ENCODE peak calls at places on chromosomes 1 and 21, in four cellular contexts. One of them, this sample, is unnamed.

GRCh38 chr1:71393301-71393700 is 312.5 kb upstream of the ZRANB2 start:
- DNase-seq in heart right ventricle: no peak
- DNase-seq in cardiac muscle cell: no peak
- DNase-seq in astrocyte of the cerebellum: no peak
- DNase-seq in this sample: no peak

GRCh38 chr1:194076646-194077045 is 890.2 kb upstream of the B3GALT2 start:
- DNase-seq in heart right ventricle: no peak
- DNase-seq in cardiac muscle cell: no peak
- DNase-seq in astrocyte of the cerebellum: peak
- DNase-seq in this sample: no peak

GRCh38 chr1:85321237-85321964 is 45.0 kb upstream of the BCL10 start:
- DNase-seq in heart right ventricle: no peak
- DNase-seq in cardiac muscle cell: no peak
- DNase-seq in astrocyte of the cerebellum: no peak
- DNase-seq in this sample: no peak

GRCh38 chr1:93499075-93499474 is 51.2 kb downstream of the FNBP1L start:
- DNase-seq in heart right ventricle: no peak
- DNase-seq in cardiac muscle cell: no peak
- DNase-seq in astrocyte of the cerebellum: no peak
- DNase-seq in this sample: no peak

GRCh38 chr1:224668991-224669390 is 52.9 kb downstream of the CNIH3 start:
- DNase-seq in heart right ventricle: no peak
- DNase-seq in cardiac muscle cell: no peak
- DNase-seq in astrocyte of the cerebellum: no peak
- DNase-seq in this sample: no peak

GRCh38 chr1:217482356-217483102 is 148.4 kb downstream of the GPATCH2 start:
- DNase-seq in heart right ventricle: no peak
- DNase-seq in cardiac muscle cell: no peak
- DNase-seq in astrocyte of the cerebellum: peak
- DNase-seq in this sample: no peak

GRCh38 chr1:64163972-64164371 is 39.5 kb upstream of the UBE2U start:
- DNase-seq in heart right ventricle: no peak
- DNase-seq in cardiac muscle cell: no peak
- DNase-seq in astrocyte of the cerebellum: no peak
- DNase-seq in this sample: no peak

GRCh38 chr1:54583307-54583686 is 35.3 kb downstream of the ACOT11 start:
- DNase-seq in heart right ventricle: no peak
- DNase-seq in cardiac muscle cell: no peak
- DNase-seq in astrocyte of the cerebellum: no peak
- DNase-seq in this sample: no peak

GRCh38 chr1:109785446-109786106 is 21.9 kb upstream of the EPS8L3 start:
- DNase-seq in heart right ventricle: no peak
- DNase-seq in cardiac muscle cell: no peak
- DNase-seq in astrocyte of the cerebellum: no peak
- DNase-seq in this sample: no peak

GRCh38 chr1:203396595-203397194 is 45.8 kb upstream of the FMOD start:
- DNase-seq in heart right ventricle: no peak
- DNase-seq in cardiac muscle cell: no peak
- DNase-seq in astrocyte of the cerebellum: no peak
- DNase-seq in this sample: no peak

GRCh38 chr1:65412256-65412983 is 8.0 kb upstream of the LEPR start:
- DNase-seq in heart right ventricle: no peak
- DNase-seq in cardiac muscle cell: no peak
- DNase-seq in astrocyte of the cerebellum: no peak
- DNase-seq in this sample: no peak

GRCh38 chr21:35896060-35896459 is 164.3 kb downstream of the SETD4 start:
- DNase-seq in heart right ventricle: no peak
- DNase-seq in cardiac muscle cell: no peak
- DNase-seq in astrocyte of the cerebellum: no peak
- DNase-seq in this sample: no peak

GRCh38 chr1:19311931-19312781 is at the start of the genes AKR7A2 and SLC66A1:
- DNase-seq in heart right ventricle: peak
- DNase-seq in cardiac muscle cell: peak
- DNase-seq in astrocyte of the cerebellum: peak
- DNase-seq in this sample: peak

GRCh38 chr1:9149151-9149550 is 20.2 kb upstream of the GPR157 start:
- DNase-seq in heart right ventricle: no peak
- DNase-seq in cardiac muscle cell: no peak
- DNase-seq in astrocyte of the cerebellum: no peak
- DNase-seq in this sample: no peak

GRCh38 chr1:207579436-207579799 is 65.5 kb upstream of the CR1L start:
- DNase-seq in heart right ventricle: peak
- DNase-seq in cardiac muscle cell: peak
- DNase-seq in astrocyte of the cerebellum: no peak
- DNase-seq in this sample: peak

GRCh38 chr1:147756336-147756735 is 4.1 kb downstream of the GJA5 start:
- DNase-seq in heart right ventricle: no peak
- DNase-seq in cardiac muscle cell: no peak
- DNase-seq in astrocyte of the cerebellum: no peak
- DNase-seq in this sample: no peak

GRCh38 chr1:66168919-66169725 is 364.8 kb upstream of the SGIP1 start:
- DNase-seq in heart right ventricle: no peak
- DNase-seq in cardiac muscle cell: peak
- DNase-seq in astrocyte of the cerebellum: peak
- DNase-seq in this sample: no peak

GRCh38 chr1:79982218-79982617 is 975.7 kb upstream of the ADGRL4 start:
- DNase-seq in heart right ventricle: peak
- DNase-seq in cardiac muscle cell: peak
- DNase-seq in astrocyte of the cerebellum: peak
- DNase-seq in this sample: no peak

GRCh38 chr1:24828183-24828886 is 83.1 kb downstream of the CLIC4 start:
- DNase-seq in heart right ventricle: no peak
- DNase-seq in cardiac muscle cell: no peak
- DNase-seq in astrocyte of the cerebellum: no peak
- DNase-seq in this sample: no peak

GRCh38 chr21:35294231-35294898 is 245.3 kb upstream of the RUNX1 start:
- DNase-seq in heart right ventricle: no peak
- DNase-seq in cardiac muscle cell: no peak
- DNase-seq in astrocyte of the cerebellum: no peak
- DNase-seq in this sample: no peak

DNA sequence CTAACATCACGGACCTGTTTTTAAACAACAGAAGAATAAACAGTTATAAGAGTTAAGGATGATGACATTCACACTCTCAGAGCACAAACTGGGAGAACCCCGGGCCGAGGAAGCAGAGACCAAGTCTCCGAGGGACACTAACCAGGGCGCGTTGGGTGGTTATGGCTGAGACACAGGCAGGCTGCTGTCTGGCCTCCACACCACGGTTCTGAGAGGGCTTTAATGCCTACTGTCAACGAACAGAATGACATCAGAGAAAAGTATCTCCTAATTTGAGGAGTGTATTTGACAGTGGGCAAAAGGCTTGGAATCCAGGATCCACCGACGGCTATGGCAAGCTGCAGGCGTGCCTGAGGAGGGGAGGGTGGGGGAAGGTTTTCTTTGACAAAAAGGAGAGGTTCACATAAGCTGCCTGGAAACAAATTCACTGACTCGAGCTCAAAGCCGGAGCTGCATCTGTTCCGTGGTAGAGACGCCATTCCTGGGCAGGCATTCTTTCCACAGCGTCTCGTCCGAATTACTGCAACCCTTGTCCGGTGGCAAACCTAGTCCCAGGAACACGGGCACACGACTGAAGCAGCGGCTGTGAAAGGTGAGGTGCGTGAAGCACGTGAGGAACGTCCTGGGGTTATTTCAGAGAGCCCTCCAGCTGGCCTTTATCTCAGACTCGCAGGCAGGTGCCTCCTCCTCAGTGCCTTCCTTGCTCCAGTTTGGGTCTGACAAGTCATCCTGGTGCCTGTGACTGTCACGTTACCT is 9.4 kb downstream of the POFUT2 start:
- DNase-seq in heart right ventricle: no peak
- DNase-seq in cardiac muscle cell: no peak
- DNase-seq in astrocyte of the cerebellum: no peak
- DNase-seq in this sample: no peak
- TF ChIP-seq CTCF in heart right ventricle: no peak
- TF ChIP-seq CTCF in cardiac muscle cell: no peak
- TF ChIP-seq CTCF in astrocyte of the cerebellum: no peak
- TF ChIP-seq CTCF in this sample: no peak

GRCh38 chr1:97778718-97779117 is 142.1 kb downstream of the DPYD start:
- DNase-seq in heart right ventricle: no peak
- DNase-seq in cardiac muscle cell: no peak
- DNase-seq in astrocyte of the cerebellum: no peak
- DNase-seq in this sample: no peak
- TF ChIP-seq CTCF in heart right ventricle: no peak
- TF ChIP-seq CTCF in cardiac muscle cell: no peak
- TF ChIP-seq CTCF in astrocyte of the cerebellum: no peak
- TF ChIP-seq CTCF in this sample: no peak

GRCh38 chr1:89622895-89623294 is 10.0 kb upstream of the LRRC8C start:
- DNase-seq in heart right ventricle: no peak
- DNase-seq in cardiac muscle cell: no peak
- DNase-seq in astrocyte of the cerebellum: no peak
- DNase-seq in this sample: no peak
- TF ChIP-seq CTCF in heart right ventricle: no peak
- TF ChIP-seq CTCF in cardiac muscle cell: peak
- TF ChIP-seq CTCF in astrocyte of the cerebellum: no peak
- TF ChIP-seq CTCF in this sample: no peak

GRCh38 chr21:41245509-41246135 is 71.0 kb upstream of the FAM3B start:
- DNase-seq in heart right ventricle: no peak
- DNase-seq in cardiac muscle cell: no peak
- DNase-seq in astrocyte of the cerebellum: no peak
- DNase-seq in this sample: no peak
- TF ChIP-seq CTCF in heart right ventricle: no peak
- TF ChIP-seq CTCF in cardiac muscle cell: no peak
- TF ChIP-seq CTCF in astrocyte of the cerebellum: no peak
- TF ChIP-seq CTCF in this sample: no peak

GRCh38 chr1:68442822-68443556 is 6.8 kb downstream of the RPE65 start:
- DNase-seq in heart right ventricle: peak
- DNase-seq in cardiac muscle cell: peak
- DNase-seq in astrocyte of the cerebellum: no peak
- DNase-seq in this sample: peak
- TF ChIP-seq CTCF in heart right ventricle: peak
- TF ChIP-seq CTCF in cardiac muscle cell: peak
- TF ChIP-seq CTCF in astrocyte of the cerebellum: peak
- TF ChIP-seq CTCF in this sample: peak

GRCh38 chr1:27545876-27546275 is 55.9 kb upstream of the WASF2 start:
- DNase-seq in heart right ventricle: no peak
- DNase-seq in cardiac muscle cell: no peak
- DNase-seq in astrocyte of the cerebellum: no peak
- DNase-seq in this sample: no peak

GRCh38 chr1:27549807-27550408 is 54.0 kb downstream of the AHDC1 start:
- DNase-seq in heart right ventricle: no peak
- DNase-seq in cardiac muscle cell: no peak
- DNase-seq in astrocyte of the cerebellum: no peak
- DNase-seq in this sample: no peak

GRCh38 chr1:27548858-27549719 is 54.9 kb downstream of the AHDC1 start:
- DNase-seq in heart right ventricle: no peak
- DNase-seq in cardiac muscle cell: no peak
- DNase-seq in astrocyte of the cerebellum: no peak
- DNase-seq in this sample: no peak

GRCh38 chr1:27548136-27548853 is 55.6 kb downstream of the AHDC1 start:
- DNase-seq in heart right ventricle: no peak
- DNase-seq in cardiac muscle cell: no peak
- DNase-seq in astrocyte of the cerebellum: no peak
- DNase-seq in this sample: no peak

GRCh38 chr1:27547220-27548116 is 56.5 kb downstream of the AHDC1 start:
- DNase-seq in heart right ventricle: no peak
- DNase-seq in cardiac muscle cell: no peak
- DNase-seq in astrocyte of the cerebellum: no peak
- DNase-seq in this sample: no peak
- TF ChIP-seq CTCF in heart right ventricle: no peak
- TF ChIP-seq CTCF in cardiac muscle cell: peak
- TF ChIP-seq CTCF in astrocyte of the cerebellum: no peak
- TF ChIP-seq CTCF in this sample: no peak

DNA sequence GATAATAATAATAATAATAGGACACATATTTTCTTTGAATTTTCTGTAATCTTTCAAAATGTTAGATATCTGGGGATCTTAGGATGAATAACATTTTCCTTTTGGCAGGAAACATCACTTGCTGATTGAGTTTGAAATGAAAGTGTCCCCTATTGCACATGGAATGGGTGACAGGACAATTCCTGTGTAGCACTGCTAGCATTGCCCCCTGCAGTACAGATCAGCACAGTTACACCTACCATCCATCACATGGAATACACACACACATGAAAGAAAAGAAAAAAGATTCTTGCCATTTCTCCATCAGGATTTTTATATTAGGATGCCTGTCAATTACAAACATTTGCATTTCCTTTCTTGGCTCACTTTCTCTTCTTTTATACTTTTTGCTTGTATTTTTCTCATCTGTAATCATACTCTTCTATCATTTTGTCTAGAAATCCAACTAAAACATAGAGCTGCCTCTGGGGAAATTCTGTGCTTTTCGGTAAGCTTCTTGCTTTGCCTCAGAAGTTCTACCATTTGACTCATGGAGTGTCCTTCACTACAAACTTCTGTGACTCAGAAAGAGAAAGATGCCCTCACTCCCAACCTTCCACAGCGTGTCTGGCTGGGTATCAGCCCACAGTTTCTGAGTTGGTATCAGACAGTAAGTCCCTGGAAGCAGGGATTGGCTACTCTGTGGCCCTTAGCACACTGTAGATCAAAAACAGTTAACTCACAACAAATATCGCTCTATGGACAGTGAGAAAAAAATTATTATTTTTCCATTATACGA is 641.2 kb downstream of the PTPRC start:
- DNase-seq in heart right ventricle: no peak
- DNase-seq in cardiac muscle cell: no peak
- DNase-seq in astrocyte of the cerebellum: no peak
- DNase-seq in this sample: no peak
- TF ChIP-seq CTCF in heart right ventricle: no peak
- TF ChIP-seq CTCF in cardiac muscle cell: no peak
- TF ChIP-seq CTCF in astrocyte of the cerebellum: no peak
- TF ChIP-seq CTCF in this sample: no peak

DNA sequence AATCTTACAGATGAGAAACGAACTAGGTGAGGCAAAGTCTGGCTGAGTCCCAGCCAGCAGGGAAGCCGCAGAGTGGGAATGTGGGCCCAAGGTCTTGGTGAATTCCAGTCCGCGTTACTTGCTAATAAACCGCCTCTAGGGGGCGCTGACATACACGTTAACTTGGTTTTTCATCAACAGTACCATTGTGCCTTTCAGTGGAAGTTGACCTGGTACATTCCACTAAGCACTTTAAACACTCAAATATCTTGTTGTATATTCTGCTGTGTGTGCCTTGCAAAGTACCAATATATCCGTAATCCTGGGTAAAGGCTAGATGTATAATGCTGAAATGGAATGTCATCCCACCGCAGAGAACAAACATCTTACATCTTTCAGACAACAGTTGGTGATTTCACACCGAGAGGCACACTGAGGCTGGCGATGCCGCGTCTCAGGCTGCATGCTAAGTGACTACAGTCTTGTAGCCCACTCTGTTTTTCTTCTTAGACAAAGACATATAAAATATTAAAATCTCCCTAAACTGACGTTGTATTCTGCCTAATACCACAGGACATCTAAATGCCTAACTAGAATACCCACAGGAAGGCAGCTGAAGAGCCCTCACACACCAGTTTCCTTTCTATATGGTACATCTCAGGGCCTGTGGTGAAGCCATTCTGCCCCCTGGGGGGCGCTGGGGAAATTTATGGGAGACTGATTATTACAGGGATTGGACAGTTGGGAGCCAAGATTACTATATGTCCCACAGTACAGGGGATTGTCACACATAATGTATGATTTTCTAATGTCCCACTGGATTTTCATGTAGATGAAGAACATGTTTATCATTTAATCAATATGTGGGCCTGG is 49.2 kb upstream of the C1orf198 start:
- DNase-seq in heart right ventricle: peak
- DNase-seq in cardiac muscle cell: peak
- DNase-seq in astrocyte of the cerebellum: peak
- DNase-seq in this sample: peak
- TF ChIP-seq CTCF in heart right ventricle: peak
- TF ChIP-seq CTCF in cardiac muscle cell: peak
- TF ChIP-seq CTCF in astrocyte of the cerebellum: peak
- TF ChIP-seq CTCF in this sample: peak